ENCODE peak calls at places on chromosomes 3 and 15, in eight cellular contexts. Z is fibroblast of lung, D is NT2/D1, S is mesenchymal stem cell, Q is neuronal stem cell, M is H1, K is GM23248, E is PC-3. J is an unnamed sample. For H3K4me1, the result is how much of the 10 kb centered on the place peaks cover.

GRCh38 chr3:63979093-63979492 is 44.2 kb downstream of the PSMD6 start:
- DNase-seq in Z (peak), D (no peak), S (no peak), Q (no peak), M (no peak), K (no peak), E (no peak), J (no peak)

GRCh38 chr3:52490938-52491526 is 4.1 kb upstream of the STAB1 start:
- DNase-seq in Z (no peak), D (no peak), S (peak), Q (no peak), M (no peak), K (no peak), E (no peak), J (no peak)

GRCh38 chr3:101824691-101825090 is 24.6 kb upstream of the NFKBIZ start:
- DNase-seq in Z (peak), D (no peak), S (no peak), Q (no peak), M (no peak), K (peak), E (no peak), J (no peak)

GRCh38 chr15:70596354-70597055 is 166.9 kb downstream of the UACA start:
- DNase-seq in Z (peak), D (no peak), S (peak), Q (no peak), M (no peak), K (peak), E (peak), J (no peak)

GRCh38 chr3:11919390-11919789 is 72.7 kb upstream of the TAMM41 start:
- DNase-seq in Z (no peak), D (no peak), S (no peak), Q (no peak), M (no peak), K (no peak), E (no peak), J (no peak)

GRCh38 chr3:197426161-197426566 is 127.8 kb upstream of the DLG1 start:
- DNase-seq in Z (no peak), D (no peak), S (peak), Q (no peak), M (no peak), K (no peak), E (peak), J (no peak)

GRCh38 chr15:72227192-72227586 is 3.8 kb downstream of the PKM start:
- DNase-seq in Z (peak), D (no peak), S (peak), Q (no peak), M (no peak), K (peak), E (peak), J (no peak)

GRCh38 chr3:18507333-18507732 is 82.2 kb upstream of the SATB1 start:
- DNase-seq in Z (no peak), D (no peak), S (no peak), Q (no peak), M (no peak), K (no peak), E (no peak), J (no peak)

GRCh38 chr15:65028338-65028737 is 1.1 kb downstream of the MTFMT start:
- DNase-seq in Z (no peak), D (no peak), S (no peak), Q (no peak), M (no peak), K (no peak), E (no peak), J (no peak)

GRCh38 chr15:31399544-31400171 is 73.0 kb downstream of the KLF13 start:
- DNase-seq in Z (no peak), D (no peak), S (no peak), Q (no peak), M (no peak), K (peak), E (no peak), J (peak)

GRCh38 chr15:74983725-74984231 is 11.6 kb upstream of the SCAMP5 start:
- DNase-seq in Z (no peak), D (no peak), S (no peak), Q (no peak), M (no peak), K (peak), E (peak), J (no peak)

GRCh38 chr3:51719413-51720025 is 12.7 kb downstream of the GRM2 start:
- DNase-seq in Z (no peak), D (no peak), S (no peak), Q (no peak), M (no peak), K (no peak), E (no peak), J (no peak)

GRCh38 chr3:54550216-54550977 is 377.5 kb downstream of the LRTM1 start:
- DNase-seq in Z (no peak), D (no peak), S (no peak), Q (no peak), M (no peak), K (no peak), E (no peak), J (no peak)

DNA sequence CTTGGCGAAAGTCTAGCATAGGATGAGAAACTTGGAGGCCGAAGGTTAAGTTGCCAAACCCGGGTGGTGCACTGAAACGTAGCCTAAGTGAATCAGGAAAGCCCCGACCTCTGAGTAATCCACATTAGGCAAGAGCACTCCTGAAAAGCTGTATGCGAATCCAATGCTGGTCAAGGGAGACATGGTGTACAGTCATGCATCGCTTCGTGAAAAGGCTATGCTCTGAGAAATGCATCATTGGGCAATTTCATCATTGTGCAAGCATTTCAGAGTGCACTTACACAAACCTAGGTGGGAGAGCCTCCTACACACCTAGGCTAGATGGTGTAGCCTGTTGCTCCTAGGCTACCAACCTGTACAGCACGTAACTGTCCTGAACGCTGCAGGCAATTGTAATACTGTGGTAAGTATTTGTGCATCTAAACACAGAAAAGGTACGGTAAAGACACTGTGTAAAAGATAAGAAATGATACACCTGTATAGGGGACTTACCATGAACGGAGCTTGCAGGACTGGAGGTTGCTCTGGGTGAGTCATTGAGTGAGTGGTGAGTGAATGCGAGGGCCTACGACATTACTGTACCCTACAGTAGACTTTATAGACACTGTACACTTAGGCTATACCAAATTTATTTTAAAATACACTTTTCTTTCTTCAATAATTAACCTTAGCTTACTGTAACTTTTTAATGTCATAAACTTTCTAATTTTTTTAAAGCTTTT is 222.5 kb downstream of the SHQ1 start:
- DNase-seq in Z (peak), D (no peak), S (peak), Q (no peak), M (no peak), K (peak), E (peak), J (no peak)
- H3K4me1 ChIP-seq in Z (under half), D (under half), S (under half), Q (under half), M (under half), K (under half), E (under half), J (under half)

GRCh38 chr3:123641084-123641462 is 56.2 kb upstream of the HACD2 start:
- DNase-seq in Z (no peak), D (no peak), S (no peak), Q (no peak), M (no peak), K (no peak), E (no peak), J (no peak)

GRCh38 chr3:123642957-123643330 is 58.1 kb upstream of the HACD2 start:
- DNase-seq in Z (peak), D (no peak), S (no peak), Q (no peak), M (no peak), K (peak), E (no peak), J (no peak)

GRCh38 chr3:123642182-123642956 is 57.5 kb upstream of the HACD2 start:
- DNase-seq in Z (peak), D (peak), S (peak), Q (peak), M (peak), K (peak), E (peak), J (peak)

GRCh38 chr3:123640311-123641083 is 55.6 kb upstream of the HACD2 start:
- DNase-seq in Z (no peak), D (no peak), S (peak), Q (no peak), M (no peak), K (peak), E (no peak), J (no peak)

DNA sequence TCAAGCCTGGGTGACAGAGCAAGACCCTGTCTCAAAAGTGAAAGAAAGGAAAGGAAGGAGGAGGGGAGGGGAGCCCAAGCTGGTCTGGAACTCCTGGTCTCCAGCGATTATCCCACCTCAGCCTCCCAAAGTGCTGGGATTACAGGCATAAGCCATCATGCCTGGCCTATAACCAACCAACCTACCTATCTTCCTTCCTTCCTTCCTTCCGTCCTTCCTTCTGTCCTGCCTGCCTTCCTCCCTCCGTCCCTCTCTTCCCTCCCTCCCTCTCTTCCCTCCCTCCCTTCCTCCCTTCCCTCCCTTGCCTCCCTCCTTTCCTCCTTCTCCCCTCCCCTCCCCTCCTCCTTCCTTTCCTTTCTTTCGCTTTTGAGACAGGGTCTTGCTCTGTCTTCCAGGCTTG is 56.7 kb upstream of the HACD2 start:
- DNase-seq in Z (no peak), D (no peak), S (no peak), Q (no peak), M (no peak), K (no peak), E (no peak), J (no peak)
- H3K9ac ChIP-seq in Z (no peak), D (no peak), S (no peak), Q (no peak), M (no peak), K (no peak), E (no peak), J (no peak)

GRCh38 chr3:37937156-37937555 is 53.4 kb upstream of the VILL start:
- DNase-seq in Z (no peak), D (no peak), S (no peak), Q (no peak), M (no peak), K (peak), E (no peak), J (no peak)

GRCh38 chr3:37940242-37940908 is 50.2 kb upstream of the VILL start:
- DNase-seq in Z (no peak), D (no peak), S (no peak), Q (no peak), M (no peak), K (no peak), E (no peak), J (no peak)

GRCh38 chr3:37935290-37935668 is 55.3 kb upstream of the VILL start:
- DNase-seq in Z (peak), D (no peak), S (peak), Q (no peak), M (no peak), K (peak), E (no peak), J (no peak)

GRCh38 chr3:37935756-37936666 is 54.6 kb upstream of the VILL start:
- DNase-seq in Z (peak), D (peak), S (peak), Q (peak), M (peak), K (peak), E (peak), J (no peak)

GRCh38 chr3:37938011-37938410 is 52.6 kb upstream of the VILL start:
- DNase-seq in Z (no peak), D (no peak), S (no peak), Q (no peak), M (no peak), K (no peak), E (no peak), J (no peak)
- H3K4me1 ChIP-seq in Z (under half), D (under half), S (under half), Q (under half), M (under half), K (under half), E (under half), J (under half)

GRCh38 chr3:155746703-155747102 is 1.8 kb upstream of the PLCH1 start:
- DNase-seq in Z (no peak), D (no peak), S (no peak), Q (no peak), M (no peak), K (no peak), E (no peak), J (no peak)
- H3K9ac ChIP-seq in Z (no peak), D (no peak), S (no peak), Q (no peak), M (no peak), K (no peak), E (no peak), J (no peak)

DNA sequence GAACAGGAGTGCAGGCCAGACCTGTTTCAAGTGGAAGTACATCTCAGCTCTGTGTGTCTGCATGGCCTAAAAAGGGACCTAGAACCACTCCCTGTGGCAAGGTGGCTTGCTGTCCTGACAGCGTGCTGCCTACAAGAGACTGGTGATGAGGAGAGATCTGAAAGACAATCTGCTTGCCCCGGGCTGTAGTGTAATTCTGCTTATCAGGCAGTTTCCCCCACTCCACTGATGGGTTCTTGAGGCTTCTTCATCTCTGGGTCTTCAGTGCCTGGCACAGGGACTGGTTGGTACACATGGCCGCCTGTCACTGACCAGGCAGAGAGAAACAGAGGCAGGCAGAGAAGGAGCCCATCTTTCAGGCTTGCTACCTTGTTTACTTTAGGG is 57.6 kb downstream of the HEG1 start:
- DNase-seq in Z (no peak), D (no peak), S (no peak), Q (no peak), M (no peak), K (no peak), E (no peak), J (no peak)
- H3K4me1 ChIP-seq in Z (under half), D (under half), S (under half), Q (under half), M (under half), K (under half), E (under half), J (under half)